ENCODE peak calls at places on chromosomes 7 and 10, in seven cellular contexts. A, Z, B, T, Y, E and G are unnamed samples.

GRCh38 chr7:148807451-148807850 is 76.6 kb downstream of the EZH2 start:
- DNase-seq in T (no peak), E (no peak), Z (no peak), Y (no peak), B (no peak), A (no peak), G (no peak)

GRCh38 chr10:74704629-74705360 is 121.6 kb upstream of the KAT6B start:
- DNase-seq in B (no peak), E (no peak), T (peak), Z (no peak), Y (no peak), A (no peak), G (no peak)

GRCh38 chr7:17434841-17435692 is 136.6 kb downstream of the AHR start:
- DNase-seq in Z (no peak), B (no peak), E (no peak), Y (peak), A (no peak), T (peak), G (no peak)

GRCh38 chr7:15648461-15648961 is 38.0 kb downstream of the MEOX2 start:
- DNase-seq in Y (no peak), B (no peak), Z (no peak), T (no peak), A (no peak), E (no peak), G (no peak)

GRCh38 chr7:80472491-80473200 is 39.2 kb downstream of the GNAT3 start:
- DNase-seq in Y (no peak), B (no peak), Z (no peak), T (no peak), A (no peak), E (no peak), G (no peak)

GRCh38 chr7:92464515-92464914 is 13.2 kb downstream of the ERVW-1 start:
- DNase-seq in A (no peak), E (no peak), Z (no peak), T (no peak), Y (no peak), B (no peak), G (no peak)

GRCh38 chr10:1643161-1643910 is 94.0 kb downstream of the ADARB2 start:
- DNase-seq in T (no peak), B (peak), Z (peak), Y (no peak), E (no peak), A (no peak), G (no peak)

GRCh38 chr7:11655163-11655562 is 176.8 kb downstream of the THSD7A start:
- DNase-seq in A (no peak), B (no peak), Y (no peak), Z (no peak), T (no peak), E (no peak), G (no peak)

GRCh38 chr10:14047431-14047830 is 283.3 kb downstream of the FRMD4A start:
- DNase-seq in A (no peak), B (no peak), E (no peak), Y (no peak), Z (no peak), T (no peak), G (no peak)
- TF ChIP-seq CTCF in A (no peak), B (no peak), E (no peak), Y (no peak), Z (no peak), T (no peak), G (no peak)

DNA sequence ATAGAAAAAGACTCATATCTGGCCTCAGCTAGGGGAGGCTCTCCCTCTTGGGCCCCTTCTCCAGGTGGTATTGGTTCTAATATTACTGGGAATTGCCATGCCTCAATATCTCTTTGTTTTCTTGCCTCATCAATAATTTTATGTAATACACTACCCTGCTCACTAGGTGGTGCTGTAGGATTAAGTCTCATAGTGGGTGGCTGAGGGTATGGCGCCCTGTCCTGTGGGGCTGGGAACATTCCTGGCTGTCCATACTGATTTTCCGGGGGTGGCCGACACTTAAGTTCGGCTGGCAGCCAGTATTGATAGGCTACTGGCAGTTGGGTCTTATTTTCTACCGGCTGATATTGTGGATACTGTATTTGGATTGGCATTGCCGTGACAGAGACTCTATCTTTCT is 9.0 kb upstream of the TAS2R3 start:
- DNase-seq in A (no peak), Y (peak), Z (peak), E (no peak), T (peak), B (peak), G (no peak)
- TF ChIP-seq CTCF in A (no peak), Y (peak), Z (peak), E (no peak), T (peak), B (peak), G (peak)

GRCh38 chr10:116120688-116121087 is 152.3 kb downstream of the GFRA1 start:
- DNase-seq in Z (peak), A (no peak), E (no peak), Y (no peak), T (no peak), B (no peak), G (no peak)
- TF ChIP-seq CTCF in Z (no peak), A (no peak), E (no peak), Y (peak), T (no peak), B (no peak), G (peak)

DNA sequence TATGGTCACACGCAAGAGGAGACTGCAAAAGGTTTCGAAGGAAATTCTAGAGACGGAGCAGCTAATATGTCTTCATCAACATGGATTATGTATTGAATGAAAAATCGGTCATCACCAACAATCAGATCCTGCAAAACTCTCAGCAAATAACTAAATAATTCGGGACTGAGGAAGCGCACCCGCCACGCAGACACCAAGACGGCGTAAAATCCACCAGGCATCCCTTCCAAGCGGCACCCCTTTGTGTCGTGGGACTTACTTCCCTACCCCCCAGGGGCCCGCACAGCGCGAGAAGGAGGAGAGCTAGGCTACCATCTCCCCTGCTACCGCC is 749 bp downstream of the ARL3 start:
- DNase-seq in Y (no peak), E (no peak), T (peak), Z (no peak), A (no peak), B (no peak), G (no peak)
- TF ChIP-seq CTCF in Y (no peak), E (no peak), T (peak), Z (no peak), A (peak), B (peak), G (no peak)

DNA sequence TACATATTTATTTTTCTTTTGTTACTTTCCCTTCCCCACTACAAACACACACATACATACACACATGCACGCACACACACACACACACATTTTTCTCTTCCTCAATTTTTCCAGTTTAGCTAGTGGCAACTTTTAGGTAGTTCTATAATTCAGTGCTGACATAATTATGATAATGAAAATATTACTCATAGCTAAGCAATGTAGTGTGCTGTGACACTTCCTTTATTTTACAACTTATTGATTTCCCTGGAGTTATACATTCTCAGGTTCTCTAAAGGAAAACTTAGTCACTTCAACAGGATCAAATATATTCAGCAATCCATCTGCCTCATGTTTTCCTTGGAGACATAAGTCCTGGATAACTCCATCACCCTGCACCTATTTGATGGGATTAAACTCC is 151.6 kb downstream of the CACNA2D1 start:
- DNase-seq in T (no peak), A (no peak), Y (no peak), E (no peak), B (no peak), Z (no peak), G (no peak)
- TF ChIP-seq CTCF in T (no peak), A (no peak), Y (no peak), E (no peak), B (no peak), Z (no peak), G (no peak)

GRCh38 chr7:2643386-2644229 is 11.8 kb downstream of the TTYH3 start:
- DNase-seq in T (no peak), Y (no peak), E (no peak), A (no peak), B (no peak), Z (no peak), G (no peak)
- TF ChIP-seq CTCF in T (no peak), Y (peak), E (no peak), A (no peak), B (no peak), Z (peak), G (no peak)